ENCODE peak calls at places on chromosomes 3 and 15, in seven cellular contexts. C is heart right ventricle; V is A549; P is aorta; T is CD4-positive, CD25-positive, alpha-beta regulatory T cell; J is iPS DF 6.9; O is stomach. B is an unnamed sample.

GRCh38 chr15:69087581-69087980 is 72.9 kb upstream of the GLCE start:
- DNase-seq in C (no peak), V (no peak), P (no peak), T (no peak), J (no peak), O (no peak), B (no peak)

GRCh38 chr15:64699767-64700388 is 75.5 kb downstream of the RBPMS2 start:
- DNase-seq in C (peak), V (no peak), P (peak), T (no peak), J (no peak), O (peak), B (no peak)

GRCh38 chr3:109545746-109546145 is 208.4 kb upstream of the DPPA4 start:
- DNase-seq in C (no peak), V (no peak), P (no peak), T (no peak), J (no peak), O (no peak), B (no peak)

GRCh38 chr3:136042608-136043221 is 77.2 kb downstream of the PPP2R3A start:
- DNase-seq in C (no peak), V (peak), P (no peak), T (no peak), J (peak), O (no peak), B (no peak)

GRCh38 chr3:43709022-43709421 is 18.3 kb downstream of the ABHD5 start:
- DNase-seq in C (no peak), V (no peak), P (no peak), T (no peak), J (no peak), O (no peak), B (no peak)

GRCh38 chr15:47951761-47952160 is 169.0 kb upstream of the SLC24A5 start:
- DNase-seq in C (no peak), V (no peak), P (no peak), T (no peak), J (no peak), O (no peak), B (no peak)

GRCh38 chr3:14455571-14456317 is 53.3 kb downstream of the SLC6A6 start:
- DNase-seq in C (no peak), V (no peak), P (no peak), T (no peak), J (no peak), O (peak), B (peak)

GRCh38 chr3:31255007-31255603 is 277.6 kb upstream of the STT3B start:
- DNase-seq in C (no peak), V (no peak), P (no peak), T (no peak), J (no peak), O (no peak), B (no peak)

GRCh38 chr3:167883452-167883851 is 147.9 kb downstream of the SERPINI1 start:
- DNase-seq in C (no peak), V (no peak), P (no peak), T (no peak), J (no peak), O (no peak), B (no peak)
- H3K4me3 ChIP-seq in C (no peak), V (no peak), P (no peak), T (no peak), J (no peak), O (no peak), B (no peak)

DNA sequence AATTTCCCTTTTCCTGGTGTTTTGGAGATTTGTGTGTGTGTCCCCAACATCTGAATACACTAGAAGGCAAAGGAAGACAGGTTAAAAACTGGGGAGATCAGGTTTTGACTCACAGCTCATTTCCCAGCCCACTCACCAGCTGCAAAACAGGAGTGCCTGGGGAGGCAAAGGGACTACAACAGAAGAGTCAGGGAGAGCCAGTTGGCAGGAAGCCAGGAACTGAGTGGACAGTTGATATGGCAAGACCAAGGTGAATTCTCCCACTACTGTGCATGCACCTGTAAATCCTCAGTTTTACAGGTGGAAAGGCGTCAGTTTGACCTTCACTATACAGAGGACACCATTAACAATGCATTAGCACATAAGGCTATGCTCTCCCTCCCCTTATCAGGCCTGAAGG is 901.5 kb upstream of the SEMA6D start:
- DNase-seq in C (peak), V (no peak), P (no peak), T (no peak), J (no peak), O (peak), B (peak)
- H3K4me3 ChIP-seq in C (no peak), V (no peak), P (no peak), T (no peak), J (no peak), O (no peak), B (no peak)

GRCh38 chr3:17573396-17573795 is 169.0 kb downstream of the TBC1D5 start:
- DNase-seq in C (no peak), V (no peak), P (no peak), T (no peak), J (no peak), O (no peak), B (no peak)
- H3K4me3 ChIP-seq in C (no peak), V (no peak), P (no peak), T (no peak), J (no peak), O (no peak), B (no peak)

GRCh38 chr3:65732060-65732933 is 306.4 kb downstream of the MAGI1 start:
- DNase-seq in C (no peak), V (peak), P (no peak), T (no peak), J (peak), O (no peak), B (no peak)
- H3K4me3 ChIP-seq in C (no peak), V (no peak), P (no peak), T (no peak), J (no peak), O (no peak), B (no peak)

GRCh38 chr15:57780461-57780860 is 73.9 kb downstream of the POLR2M start:
- DNase-seq in C (no peak), V (no peak), P (no peak), T (no peak), J (no peak), O (no peak), B (no peak)
- H3K4me3 ChIP-seq in C (no peak), V (no peak), P (no peak), T (no peak), J (no peak), O (no peak), B (no peak)

DNA sequence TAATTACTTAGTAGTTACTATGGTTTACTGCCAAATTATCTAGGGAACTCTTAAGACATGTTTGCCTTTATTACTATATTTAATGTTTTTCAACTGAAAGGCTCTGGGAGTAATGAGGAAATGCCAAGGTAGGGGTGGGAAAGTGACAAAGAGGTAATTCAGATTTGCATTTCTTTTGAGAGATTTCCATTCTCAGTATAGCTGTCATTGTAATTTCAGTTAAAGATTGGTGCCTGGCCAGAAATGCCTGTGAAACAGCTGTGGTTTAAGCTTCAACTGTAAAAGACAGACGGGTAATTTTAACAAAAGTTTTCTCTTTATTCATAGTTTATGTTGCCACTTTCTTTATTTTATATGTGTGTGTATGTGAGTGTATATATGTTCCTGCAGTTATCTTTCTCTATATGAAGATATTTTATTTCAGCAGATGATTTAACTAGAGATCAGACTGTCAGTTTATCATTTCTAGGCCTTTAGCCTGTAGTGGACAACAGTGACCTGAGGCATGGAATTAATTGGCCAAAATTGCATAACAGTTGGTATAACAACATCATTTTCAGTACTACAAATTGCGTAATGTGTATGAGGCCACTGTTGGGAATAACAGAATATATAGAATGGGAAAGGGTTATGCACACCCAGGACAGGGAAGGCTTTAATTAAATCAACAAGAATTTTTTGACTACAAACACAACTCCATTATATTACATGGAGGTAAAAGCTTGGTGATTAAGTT is 119.0 kb downstream of the BBX start:
- DNase-seq in C (no peak), V (no peak), P (no peak), T (no peak), J (no peak), O (no peak), B (no peak)
- H3K4me3 ChIP-seq in C (no peak), V (no peak), P (no peak), T (no peak), J (no peak), O (no peak), B (no peak)

GRCh38 chr3:13018561-13019242 is 54.5 kb downstream of the IQSEC1 start:
- DNase-seq in C (no peak), V (no peak), P (peak), T (no peak), J (no peak), O (no peak), B (no peak)
- H3K4me3 ChIP-seq in C (peak), V (no peak), P (no peak), T (no peak), J (no peak), O (peak), B (no peak)

B was measured in MG63.